ENCODE peak calls at places on chromosomes 4 and X, in nine cellular contexts. V is GM12865, Q is neural progenitor cell, Z is choroid plexus epithelial cell, F is esophagus squamous epithelium, J is SK-N-SH, C is uterus, K is stomach, D is Calu3. S is an unnamed sample.

GRCh38 chr4:100357542-100357941 is 160.3 kb downstream of the EMCN start:
- DNase-seq in Z (no peak), K (no peak), J (no peak), V (no peak), C (no peak), F (no peak), D (no peak), Q (no peak), S (no peak)

GRCh38 chr4:139815646-139816601 is 150.3 kb downstream of the MGST2 start:
- DNase-seq in K (no peak), C (peak), V (no peak), F (no peak), D (no peak), Q (peak), J (no peak), Z (peak), S (peak)

GRCh38 chr4:17762705-17763104 is 18.7 kb downstream of the FAM184B start:
- DNase-seq in D (no peak), Q (no peak), F (no peak), C (no peak), V (peak), Z (peak), J (no peak), K (no peak), S (no peak)

GRCh38 chr4:95602872-95603271 is 54.1 kb upstream of the UNC5C start:
- DNase-seq in F (no peak), K (no peak), V (no peak), Q (no peak), J (no peak), Z (no peak), D (no peak), C (no peak), S (no peak)

GRCh38 chrX:121987835-121988234 is 940.4 kb downstream of the GLUD2 start:
- DNase-seq in C (no peak), F (no peak), Z (no peak), V (no peak), Q (no peak), K (no peak), J (no peak), D (no peak), S (no peak)

GRCh38 chr4:80221161-80221560 is 23.9 kb downstream of the PRDM8 start:
- DNase-seq in C (no peak), J (no peak), V (no peak), D (no peak), K (no peak), Z (peak), F (no peak), Q (no peak), S (no peak)

GRCh38 chr4:54545663-54546424 is 111.9 kb upstream of the KIT start:
- DNase-seq in D (no peak), C (no peak), Q (no peak), J (no peak), F (no peak), V (no peak), Z (no peak), K (no peak), S (no peak)

GRCh38 chr4:152115794-152116193 is 355.0 kb upstream of the GATB start:
- DNase-seq in Q (no peak), F (no peak), J (no peak), D (no peak), Z (no peak), V (peak), K (no peak), C (no peak), S (no peak)

GRCh38 chr4:2313366-2313765 is 51.5 kb upstream of the MXD4 start:
- DNase-seq in C (no peak), J (no peak), K (peak), Z (no peak), F (no peak), V (no peak), Q (no peak), D (no peak), S (no peak)

GRCh38 chr4:119300072-119300387 is 21.9 kb downstream of the FABP2 start:
- DNase-seq in C (peak), Z (peak), J (peak), F (no peak), V (peak), Q (no peak), K (peak), D (peak), S (peak)

GRCh38 chr4:156677136-156677535 is 294.5 kb downstream of the PDGFC start:
- DNase-seq in K (no peak), V (peak), Z (peak), C (no peak), F (no peak), J (peak), Q (peak), D (peak), S (no peak)

GRCh38 chr4:188021548-188022249 is 26.1 kb downstream of the ZFP42 start:
- DNase-seq in K (no peak), Q (peak), F (no peak), D (peak), C (no peak), Z (no peak), J (no peak), V (no peak), S (no peak)

GRCh38 chr4:107853444-107854325 is 29.0 kb downstream of the SGMS2 start:
- DNase-seq in J (no peak), V (no peak), D (no peak), F (no peak), Z (peak), K (no peak), Q (no peak), C (peak), S (no peak)

GRCh38 chrX:70434914-70435586 is 9.6 kb upstream of the DLG3 start:
- DNase-seq in F (no peak), D (no peak), Q (peak), Z (peak), C (peak), K (peak), J (no peak), V (peak), S (no peak)

GRCh38 chr4:148443550-148444295 is 1.5 kb upstream of the NR3C2 start:
- DNase-seq in V (peak), Q (peak), C (peak), J (peak), D (peak), F (no peak), Z (no peak), K (peak), S (peak)

GRCh38 chr4:184074989-184075388 is 142.7 kb downstream of the ENPP6 start:
- DNase-seq in F (no peak), C (no peak), Q (no peak), K (no peak), V (no peak), Z (no peak), J (no peak), D (no peak), S (no peak)

DNA sequence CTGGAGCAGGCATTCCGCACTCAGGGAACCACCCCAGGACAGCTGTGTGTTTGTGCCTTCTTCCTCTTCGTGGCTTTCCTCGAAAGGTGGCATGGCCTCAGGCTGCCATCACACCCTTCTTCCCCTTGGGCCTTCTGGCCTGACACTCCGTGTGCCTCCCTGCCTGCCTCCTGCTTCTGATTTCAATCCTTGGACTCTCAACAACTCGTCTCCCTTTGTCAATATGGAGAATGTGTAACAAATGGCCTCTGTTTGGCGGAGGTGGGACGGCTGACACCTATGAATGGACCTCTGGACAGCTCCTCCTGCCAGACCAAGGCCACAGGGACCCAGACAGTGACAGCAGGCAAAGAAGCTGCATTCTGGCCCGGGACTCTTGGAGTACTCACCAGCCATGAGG is 137.0 kb downstream of the ENPP6 start:
- DNase-seq in C (no peak), Z (no peak), D (no peak), Q (no peak), J (no peak), K (no peak), F (no peak), V (no peak), S (no peak)
- TF ChIP-seq CTCF in C (no peak), Z (no peak), D (no peak), Q (no peak), J (no peak), K (no peak), F (no peak), V (no peak), S (no peak)

GRCh38 chr4:122744229-122744628 is 11.7 kb downstream of the BBS12 start:
- DNase-seq in C (no peak), Z (peak), D (no peak), V (no peak), K (no peak), F (no peak), Q (no peak), J (no peak), S (no peak)
- TF ChIP-seq CTCF in C (no peak), Z (no peak), D (no peak), V (no peak), K (no peak), F (no peak), Q (no peak), J (no peak), S (no peak)

DNA sequence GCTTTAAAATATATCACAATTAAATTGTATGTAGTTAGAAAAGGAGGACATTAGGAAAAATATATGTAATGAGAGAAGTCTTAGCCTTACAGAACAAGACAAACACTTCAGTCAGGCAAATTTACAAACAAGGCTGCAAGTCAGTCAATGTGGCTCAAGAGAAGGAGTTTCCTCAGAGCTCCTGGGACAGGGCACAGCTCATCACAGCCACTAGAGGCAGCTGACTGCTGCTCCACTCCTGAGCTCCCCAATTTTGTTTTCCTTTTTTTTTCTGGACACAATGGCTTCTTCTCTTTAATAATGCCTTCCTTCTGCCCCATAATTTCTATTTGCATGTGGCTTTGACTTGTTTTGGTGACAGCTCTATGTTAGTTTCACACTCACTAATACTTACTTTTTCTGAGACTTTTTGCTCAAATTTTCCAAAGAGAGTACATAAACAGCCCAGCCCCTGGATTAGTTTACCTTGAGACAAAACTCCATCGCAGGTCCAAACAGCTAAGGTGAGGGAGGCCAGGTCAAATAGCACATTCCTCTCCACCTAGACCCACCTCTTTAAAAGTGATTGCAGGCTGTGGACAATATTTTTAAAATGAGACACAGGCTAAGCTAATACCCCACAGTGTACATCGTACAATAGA is 850.4 kb upstream of the FRG1 start:
- DNase-seq in Q (peak), F (no peak), Z (peak), C (no peak), J (peak), K (no peak), D (peak), V (no peak), S (no peak)
- TF ChIP-seq CTCF in Q (peak), F (no peak), Z (peak), C (no peak), J (peak), K (no peak), D (no peak), V (no peak), S (peak)

GRCh38 chr4:82851318-82851717 is 39.6 kb downstream of the SEC31A start:
- DNase-seq in V (no peak), J (no peak), K (no peak), F (no peak), C (no peak), D (no peak), Z (no peak), Q (no peak), S (no peak)

GRCh38 chr4:82852751-82853053 is 38.3 kb downstream of the SEC31A start:
- DNase-seq in Q (peak), D (no peak), Z (no peak), V (no peak), J (no peak), C (no peak), F (no peak), K (no peak), S (no peak)

GRCh38 chr4:82848706-82849105 is 42.2 kb downstream of the SEC31A start:
- DNase-seq in K (no peak), C (no peak), D (no peak), J (no peak), V (no peak), Q (no peak), Z (no peak), F (no peak), S (no peak)

GRCh38 chr4:82850684-82851083 is 40.3 kb downstream of the SEC31A start:
- DNase-seq in K (no peak), Z (no peak), C (no peak), Q (no peak), D (no peak), J (no peak), V (no peak), F (no peak), S (no peak)

GRCh38 chr4:82851902-82852750 is 38.8 kb downstream of the SEC31A start:
- DNase-seq in F (no peak), V (peak), J (peak), Q (peak), Z (peak), K (no peak), D (no peak), C (no peak), S (no peak)
- TF ChIP-seq CTCF in F (peak), V (peak), J (peak), Q (peak), Z (peak), K (no peak), D (no peak), C (no peak), S (peak)

GRCh38 chr4:89755210-89755609 is 81.8 kb downstream of the SNCA start:
- DNase-seq in Z (peak), C (no peak), Q (no peak), V (no peak), D (no peak), K (no peak), J (no peak), F (no peak), S (no peak)
- TF ChIP-seq CTCF in Z (no peak), C (no peak), Q (peak), V (no peak), D (no peak), K (no peak), J (peak), F (no peak), S (no peak)

S was measured in kidney.